ENCODE peak calls at places on chromosome 14, in six cellular contexts. Z is left cardiac atrium; H is dermis blood vessel endothelial cell; K is dorsolateral prefrontal cortex; X is stimulated activated naive CD8-positive, alpha-beta T cell treated with anti-CD3 and anti-CD28 coated beads, Interleukin-15, Interleukin-2, amounts not matched to agents 100 U/mL and 50 U/mL, for 24 hours; F is EL. P is an unnamed sample.

GRCh38 chr14:49206832-49207231 is 379.3 kb downstream of the RPS29 start:
- DNase-seq in Z (no peak), H (no peak), K (no peak), X (no peak), F (no peak), P (no peak)

GRCh38 chr14:63039800-63040380 is 5.4 kb downstream of the KCNH5 start:
- DNase-seq in Z (no peak), H (peak; percentile 67), K (no peak), X (no peak), F (peak; percentile 40), P (peak; percentile 1)

GRCh38 chr14:76775695-76776305 is 14.5 kb downstream of the VASH1 start:
- DNase-seq in Z (peak; percentile 28), H (no peak), K (no peak), X (no peak), F (no peak), P (no peak)

GRCh38 chr14:53564870-53565269 is 391.8 kb downstream of the BMP4 start:
- DNase-seq in Z (no peak), H (no peak), K (no peak), X (no peak), F (no peak), P (no peak)

GRCh38 chr14:101288436-101289229 is 272.7 kb upstream of the DIO3 start:
- DNase-seq in Z (no peak), H (no peak), K (no peak), X (no peak), F (no peak), P (no peak)

GRCh38 chr14:51663783-51664326 is 12.1 kb downstream of the FRMD6 start:
- DNase-seq in Z (no peak), H (no peak), K (no peak), X (no peak), F (no peak), P (no peak)

GRCh38 chr14:79320561-79320960 is 890.7 kb downstream of the DIO2 start:
- DNase-seq in Z (no peak), H (no peak), K (no peak), X (no peak), F (no peak), P (no peak)

GRCh38 chr14:36091096-36091495 is 85.4 kb downstream of the PTCSC3 start:
- DNase-seq in Z (no peak), H (no peak), K (no peak), X (no peak), F (peak; percentile 74), P (peak; percentile 36)

GRCh38 chr14:32259368-32260013 is 56.4 kb upstream of the RNU6-8 start:
- DNase-seq in Z (no peak), H (peak; percentile 52), K (no peak), X (no peak), F (peak; percentile 71), P (peak; percentile 70)

GRCh38 chr14:92813201-92813600 is 19.1 kb downstream of the GOLGA5 start:
- DNase-seq in Z (no peak), H (no peak), K (no peak), X (no peak), F (no peak), P (no peak)

GRCh38 chr14:93114068-93114710 is 1.5 kb downstream of the ITPK1 start:
- DNase-seq in Z (no peak), H (no peak), K (peak; percentile 32), X (no peak), F (no peak), P (peak; percentile 46)

GRCh38 chr14:59038746-59039145 is 149.7 kb upstream of the DAAM1 start:
- DNase-seq in Z (no peak), H (no peak), K (no peak), X (no peak), F (no peak), P (no peak)

GRCh38 chr14:24224618-24225071 is 7.5 kb downstream of the NEDD8 start:
- DNase-seq in Z (no peak), H (peak; percentile 96), K (no peak), X (no peak), F (peak; percentile 88), P (no peak)